ENCODE peak calls at places on chromosome 5, in four cellular contexts. J, K, R and S are unnamed samples.

GRCh38 chr5:72079288-72079687 is 28.0 kb upstream of the MAP1B start:
- DNase-seq in J (no peak), K (no peak), R (no peak), S (no peak)

GRCh38 chr5:56850423-56850822 is 35.1 kb downstream of the MAP3K1 start:
- DNase-seq in J (no peak), K (no peak), R (no peak), S (no peak)

GRCh38 chr5:173188280-173188679 is 43.9 kb downstream of the BNIP1 start:
- DNase-seq in J (no peak), K (no peak), R (no peak), S (no peak)

GRCh38 chr5:5192681-5193080 is 52.6 kb downstream of the ADAMTS16 start:
- DNase-seq in J (no peak), K (no peak), R (peak), S (no peak)

GRCh38 chr5:96278995-96279394 is 154.1 kb downstream of the PCSK1 start:
- DNase-seq in J (no peak), K (no peak), R (no peak), S (no peak)

GRCh38 chr5:106874531-106874930 is 796.2 kb downstream of the EFNA5 start:
- DNase-seq in J (no peak), K (no peak), R (no peak), S (no peak)

GRCh38 chr5:135437796-135438560 is 9.2 kb downstream of the DCANP1 start:
- DNase-seq in J (peak), K (peak), R (peak), S (peak)

GRCh38 chr5:169805527-169805934 is 168.5 kb downstream of the DOCK2 start:
- DNase-seq in J (no peak), K (no peak), R (peak), S (no peak)

GRCh38 chr5:36422957-36423356 is 121.3 kb upstream of the RANBP3L start:
- DNase-seq in J (no peak), K (no peak), R (peak), S (no peak)

GRCh38 chr5:172564187-172564586 is 76.9 kb upstream of the NEURL1B start:
- DNase-seq in J (no peak), K (no peak), R (no peak), S (no peak)

GRCh38 chr5:145130996-145131395 is 704.1 kb downstream of the PRELID2 start:
- DNase-seq in J (no peak), K (no peak), R (no peak), S (no peak)

GRCh38 chr5:151683936-151684586 is 2.7 kb downstream of the SPARC start:
- DNase-seq in J (no peak), K (no peak), R (no peak), S (no peak)

GRCh38 chr5:136309376-136309775 is 56.0 kb downstream of the TRPC7 start:
- DNase-seq in J (no peak), K (no peak), R (peak), S (no peak)

GRCh38 chr5:38162625-38163024 is 95.7 kb upstream of the EGFLAM start:
- DNase-seq in J (peak), K (no peak), R (peak), S (no peak)

GRCh38 chr5:170648546-170648945 is 135.0 kb upstream of the GABRP start:
- DNase-seq in J (peak), K (no peak), R (no peak), S (no peak)

GRCh38 chr5:90890183-90890582 is 331.6 kb downstream of the ADGRV1 start:
- DNase-seq in J (no peak), K (no peak), R (no peak), S (no peak)

GRCh38 chr5:142549834-142550233 is 136.1 kb downstream of the FGF1 start:
- DNase-seq in J (no peak), K (no peak), R (no peak), S (no peak)

GRCh38 chr5:154444559-154445421 is 1.0 kb upstream of the SAP30L start:
- DNase-seq in J (no peak), K (peak), R (no peak), S (no peak)

GRCh38 chr5:180135128-180135955 is 63.8 kb upstream of the RNF130 start:
- DNase-seq in J (peak), K (peak), R (peak), S (peak)

GRCh38 chr5:36240779-36241635 is 718 bp downstream of the NADK2 start:
- DNase-seq in J (peak), K (peak), R (peak), S (no peak)

GRCh38 chr5:132094393-132095076 is 20.9 kb downstream of the CSF2 start:
- DNase-seq in J (peak), K (no peak), R (peak), S (peak)

DNA sequence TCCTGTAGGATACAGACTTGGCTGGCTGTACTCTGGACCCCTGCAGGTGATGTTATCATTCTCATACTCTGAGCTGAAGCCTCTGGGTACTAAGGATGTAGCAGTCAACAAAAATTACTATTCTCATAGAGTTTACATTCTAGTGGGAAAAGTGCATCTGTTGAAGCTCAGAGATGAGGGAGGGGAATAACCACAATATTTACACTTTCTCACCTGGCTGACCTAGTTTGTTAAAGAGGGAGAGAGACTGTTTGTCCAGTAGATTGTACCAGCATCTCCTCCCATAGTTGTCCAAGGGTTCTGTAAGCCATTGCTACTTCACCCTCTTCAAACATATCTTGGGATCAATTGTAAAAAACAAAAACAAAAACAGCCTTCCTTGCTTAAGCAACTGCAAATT is 33.8 kb upstream of the CHD1 start:
- DNase-seq in J (no peak), K (no peak), R (no peak), S (no peak)
- H3K4me3 ChIP-seq in J (no peak), K (no peak), R (no peak), S (no peak)

GRCh38 chr5:34055671-34056070 is 12.7 kb upstream of the C1QTNF3 start:
- DNase-seq in J (no peak), K (no peak), R (no peak), S (no peak)

GRCh38 chr5:34054330-34054729 is 11.3 kb upstream of the C1QTNF3 start:
- DNase-seq in J (no peak), K (no peak), R (no peak), S (no peak)

GRCh38 chr5:34053571-34054271 is 10.7 kb upstream of the C1QTNF3 start:
- DNase-seq in J (no peak), K (no peak), R (no peak), S (no peak)

GRCh38 chr5:34051374-34051980 is 8.5 kb upstream of the C1QTNF3 start:
- DNase-seq in J (no peak), K (no peak), R (no peak), S (no peak)

GRCh38 chr5:34053133-34053532 is 10.1 kb upstream of the C1QTNF3 start:
- DNase-seq in J (peak), K (no peak), R (peak), S (peak)
- H3K4me3 ChIP-seq in J (no peak), K (no peak), R (no peak), S (no peak)

DNA sequence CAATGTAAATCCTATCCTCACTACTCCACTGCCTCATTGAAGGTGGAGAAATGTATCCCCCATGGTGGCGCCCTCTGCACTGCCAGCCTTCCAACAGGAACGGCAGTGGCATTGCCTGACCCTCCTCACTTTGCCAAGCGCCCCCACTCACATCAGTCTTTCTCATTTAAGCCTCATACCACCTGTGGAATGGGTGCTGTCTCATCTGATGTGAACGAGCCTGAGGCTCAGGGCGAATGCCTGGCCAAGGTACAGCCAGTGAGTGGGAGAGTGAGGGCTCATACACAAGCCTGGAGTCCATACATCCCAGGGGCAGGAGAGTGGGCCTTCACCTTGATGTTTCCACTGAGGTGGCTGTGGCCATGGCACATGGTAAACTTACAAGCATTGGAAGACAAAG is 10.3 kb downstream of the F2RL2 start:
- DNase-seq in J (no peak), K (no peak), R (no peak), S (no peak)
- H3K4me3 ChIP-seq in J (no peak), K (no peak), R (no peak), S (no peak)

GRCh38 chr5:156552855-156553358 is 225.9 kb downstream of the SGCD start:
- DNase-seq in J (no peak), K (no peak), R (no peak), S (no peak)
- H3K4me3 ChIP-seq in J (no peak), K (no peak), R (no peak), S (no peak)